ENCODE peak calls at places on chromosomes 11 and 22, in five cellular contexts. H is stomach, O is HCT116, K is spleen, E is HL-60. L is an unnamed sample. For H3K27me3, the result is how much of the 10 kb centered on the place peaks cover.

GRCh38 chr22:43346521-43346929 is 3.4 kb upstream of the SCUBE1 start:
- DNase-seq in H (peak), O (peak), K (peak), E (peak), L (no peak)

GRCh38 chr11:18748766-18749375 is 22.9 kb upstream of the IGSF22 start:
- DNase-seq in H (no peak), O (no peak), K (no peak), E (no peak), L (no peak)

GRCh38 chr22:33028191-33028700 is 29.9 kb downstream of the SYN3 start:
- DNase-seq in H (no peak), O (no peak), K (no peak), E (no peak), L (no peak)

GRCh38 chr22:22009661-22010060 is 27.1 kb upstream of the TOP3B start:
- DNase-seq in H (no peak), O (no peak), K (no peak), E (no peak), L (no peak)

GRCh38 chr11:61505640-61506155 is 2.9 kb upstream of the LRRC10B start:
- DNase-seq in H (no peak), O (no peak), K (no peak), E (no peak), L (no peak)

GRCh38 chr11:9577551-9577950 is 4.1 kb downstream of the WEE1 start:
- DNase-seq in H (no peak), O (no peak), K (no peak), E (no peak), L (no peak)

GRCh38 chr11:111975076-111975806 is 38.1 kb downstream of the DIXDC1 start:
- DNase-seq in H (no peak), O (no peak), K (no peak), E (no peak), L (no peak)

GRCh38 chr11:133784359-133784758 is 61.0 kb downstream of the SPATA19 start:
- DNase-seq in H (no peak), O (no peak), K (no peak), E (no peak), L (no peak)

GRCh38 chr11:23403210-23404185 is 543.2 kb upstream of the CCDC179 start:
- DNase-seq in H (no peak), O (no peak), K (no peak), E (no peak), L (no peak)

GRCh38 chr11:8291421-8292350 is 28.0 kb upstream of the LMO1 start:
- DNase-seq in H (no peak), O (no peak), K (peak), E (no peak), L (peak)

GRCh38 chr11:121864660-121865059 is 251.4 kb downstream of the BLID start:
- DNase-seq in H (no peak), O (no peak), K (no peak), E (no peak), L (no peak)

GRCh38 chr11:68016904-68017817 is 7.0 kb downstream of the ALDH3B1 start:
- DNase-seq in H (no peak), O (no peak), K (no peak), E (no peak), L (no peak)

GRCh38 chr11:70016666-70017347 is 61.3 kb upstream of the ANO1 start:
- DNase-seq in H (no peak), O (peak), K (peak), E (no peak), L (no peak)

GRCh38 chr11:3359092-3359824 is 19.7 kb downstream of the ZNF195 start:
- DNase-seq in H (no peak), O (no peak), K (no peak), E (no peak), L (no peak)

GRCh38 chr11:3989251-3989650 is 105.3 kb upstream of the RRM1 start:
- DNase-seq in H (no peak), O (no peak), K (no peak), E (no peak), L (no peak)

GRCh38 chr11:6315811-6316425 is 4.4 kb downstream of the CAVIN3 start:
- DNase-seq in H (peak), O (peak), K (peak), E (peak), L (no peak)

GRCh38 chr11:9566561-9567063 is 6.9 kb upstream of the WEE1 start:
- DNase-seq in H (no peak), O (no peak), K (no peak), E (no peak), L (no peak)

GRCh38 chr22:16965083-16965482 is 42.9 kb downstream of the GAB4 start:
- DNase-seq in H (no peak), O (no peak), K (no peak), E (no peak), L (no peak)

GRCh38 chr11:95248666-95249467 is 17.9 kb upstream of the SESN3 start:
- DNase-seq in H (no peak), O (no peak), K (no peak), E (no peak), L (no peak)

GRCh38 chr11:111520565-111520964 is 6.0 kb downstream of the HOATZ start:
- DNase-seq in H (no peak), O (no peak), K (no peak), E (no peak), L (no peak)

GRCh38 chr11:128066429-128066828 is 520.9 kb downstream of the ETS1 start:
- DNase-seq in H (no peak), O (no peak), K (no peak), E (no peak), L (no peak)

GRCh38 chr22:30245985-30246901 is at the start of gene LIF:
- DNase-seq in H (no peak), O (no peak), K (peak), E (no peak), L (no peak)

GRCh38 chr11:110087820-110088534 is 5.2 kb upstream of the ZC3H12C start:
- DNase-seq in H (no peak), O (no peak), K (no peak), E (no peak), L (no peak)

GRCh38 chr22:49951986-49952896 is 8.3 kb upstream of the PIM3 start:
- DNase-seq in H (no peak), O (no peak), K (no peak), E (no peak), L (no peak)

GRCh38 chr22:49497266-49497665 is 330.4 kb downstream of the BRD1 start:
- DNase-seq in H (no peak), O (peak), K (no peak), E (no peak), L (no peak)

GRCh38 chr11:34346551-34346950 is 11.3 kb downstream of the ABTB2 start:
- DNase-seq in H (no peak), O (no peak), K (no peak), E (no peak), L (no peak)

GRCh38 chr11:26623076-26623666 is 51.1 kb upstream of the MUC15 start:
- DNase-seq in H (no peak), O (no peak), K (no peak), E (no peak), L (no peak)

GRCh38 chr11:129317564-129317963 is 58.1 kb upstream of the BARX2 start:
- DNase-seq in H (no peak), O (no peak), K (no peak), E (peak), L (no peak)

GRCh38 chr22:24807284-24807950 is 1.4 kb downstream of the SGSM1 start:
- DNase-seq in H (no peak), O (no peak), K (no peak), E (no peak), L (no peak)

GRCh38 chr11:128550967-128551522 is 36.3 kb downstream of the ETS1 start:
- DNase-seq in H (no peak), O (no peak), K (no peak), E (no peak), L (no peak)

GRCh38 chr22:49307071-49307830 is 520.4 kb downstream of the BRD1 start:
- DNase-seq in H (peak), O (no peak), K (peak), E (no peak), L (peak)

GRCh38 chr11:83044958-83045712 is 26.6 kb downstream of the RAB30 start:
- DNase-seq in H (no peak), O (no peak), K (no peak), E (no peak), L (no peak)

GRCh38 chr22:50171319-50171964 is 911 bp downstream of the PANX2 start:
- DNase-seq in H (no peak), O (no peak), K (peak), E (no peak), L (no peak)

GRCh38 chr22:18035740-18036139 is 11.4 kb upstream of the MICAL3 start:
- DNase-seq in H (peak), O (peak), K (peak), E (no peak), L (no peak)

GRCh38 chr22:29636751-29637150 is 33.3 kb downstream of the NF2 start:
- DNase-seq in H (no peak), O (no peak), K (no peak), E (no peak), L (no peak)

GRCh38 chr11:63375434-63375833 is 5.8 kb downstream of the SLC22A9 start:
- DNase-seq in H (no peak), O (no peak), K (no peak), E (no peak), L (no peak)

GRCh38 chr11:114183041-114183511 is 113.1 kb upstream of the NNMT start:
- DNase-seq in H (no peak), O (no peak), K (peak), E (peak), L (no peak)

DNA sequence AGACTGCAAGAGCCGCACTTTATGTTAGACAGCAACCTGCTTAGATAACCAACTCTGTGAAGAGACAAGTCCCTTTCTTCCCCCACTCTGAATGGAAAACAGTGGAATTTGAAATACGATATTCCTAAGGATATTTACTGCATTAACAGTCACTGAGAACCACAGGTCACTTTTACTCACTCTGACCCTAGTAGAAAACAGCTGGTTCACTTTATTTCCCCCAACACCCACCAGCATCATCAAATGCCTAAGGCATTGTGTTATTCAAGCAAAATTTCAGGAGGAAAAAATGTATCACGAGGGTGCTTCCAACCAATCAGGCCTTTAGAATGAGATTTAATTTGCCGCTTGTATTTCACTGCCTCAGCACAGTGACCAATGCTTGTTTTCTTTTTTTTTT is 1134.1 kb upstream of the CCDC90B start:
- DNase-seq in H (no peak), O (no peak), K (no peak), E (no peak), L (no peak)
- TF ChIP-seq POLR2AphosphoS5 in H (no peak), O (no peak), K (no peak), E (no peak), L (no peak)

DNA sequence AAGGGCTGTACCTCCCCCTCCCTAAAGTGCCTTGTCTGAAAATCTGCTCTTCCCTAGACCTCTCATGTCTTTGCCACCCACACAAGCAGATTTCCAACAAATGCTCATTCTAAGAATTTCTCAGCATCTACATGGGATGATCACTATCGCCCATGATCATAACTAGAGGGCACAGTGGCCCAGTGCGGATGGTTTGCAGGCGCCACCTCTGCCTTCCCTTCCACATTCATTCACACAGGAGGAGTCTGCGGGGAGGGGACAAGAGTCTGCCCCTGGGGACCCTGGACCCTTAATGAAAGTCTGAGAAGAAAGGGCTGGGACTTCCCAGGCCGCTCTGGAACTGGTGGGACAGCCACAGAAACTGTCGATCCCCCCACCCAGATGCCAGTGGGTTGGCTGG is 28.9 kb downstream of the KCTD17 start:
- DNase-seq in H (no peak), O (no peak), K (no peak), E (no peak), L (no peak)
- H3K27me3 ChIP-seq in H (under half), O (under half), K (under half), E (under half), L (under half)

GRCh38 chr11:102473543-102473942 is 21.0 kb upstream of the TMEM123 start:
- DNase-seq in H (peak), O (no peak), K (no peak), E (no peak), L (no peak)
- H3K27ac ChIP-seq in H (peak), O (no peak), K (no peak), E (no peak), L (no peak)

GRCh38 chr22:19122143-19122751 is at the start of gene DGCR2:
- DNase-seq in H (peak), O (peak), K (peak), E (peak), L (peak)
- TF ChIP-seq POLR2AphosphoS5 in H (peak), O (peak), K (peak), E (peak), L (no peak)

DNA sequence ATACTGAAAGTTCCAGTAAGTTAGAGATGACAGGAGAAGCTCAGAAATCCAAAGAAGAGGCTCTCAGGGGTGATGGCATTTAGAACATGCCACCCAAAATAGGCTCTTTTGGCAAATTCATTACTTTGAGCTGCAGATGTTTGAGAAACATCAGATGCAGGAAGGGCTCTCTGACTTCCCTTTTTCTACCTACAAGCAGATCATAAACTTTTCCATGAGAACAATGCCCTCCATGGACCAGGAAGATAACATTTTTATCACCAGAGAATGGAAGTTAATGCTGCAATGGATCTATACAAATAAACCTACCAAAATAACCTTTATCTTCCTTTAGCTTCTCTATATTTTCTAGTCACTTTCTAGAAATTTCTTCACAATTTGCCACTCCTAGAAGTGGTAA is 32.7 kb upstream of the FAR1 start:
- DNase-seq in H (no peak), O (no peak), K (no peak), E (peak), L (no peak)
- H3K27me3 ChIP-seq in H (under half), O (under half), K (under half), E (under half), L (under half)